ENCODE peak calls at places on chromosomes 11 and 22, in ten cellular contexts. One of them, this sample, is unnamed.

GRCh38 chr11:104534268-104534667 is 364.0 kb downstream of the CASP12 start:
- DNase-seq in AG04450: peak
- DNase-seq in ovary: no peak
- DNase-seq in lower leg skin: no peak
- DNase-seq in WTC11: no peak
- DNase-seq in cardiac fibroblast: peak
- DNase-seq in BJ: no peak
- DNase-seq in RWPE1: peak
- DNase-seq in H9: no peak
- DNase-seq in Calu3: no peak
- DNase-seq in this sample: no peak

GRCh38 chr11:8765294-8765693 is 82.7 kb downstream of the RPL27A start:
- DNase-seq in AG04450: peak
- DNase-seq in ovary: no peak
- DNase-seq in lower leg skin: no peak
- DNase-seq in WTC11: no peak
- DNase-seq in cardiac fibroblast: peak
- DNase-seq in BJ: no peak
- DNase-seq in RWPE1: no peak
- DNase-seq in H9: no peak
- DNase-seq in Calu3: no peak
- DNase-seq in this sample: no peak

GRCh38 chr11:2204361-2205213 is 33.0 kb upstream of the TH start:
- DNase-seq in AG04450: no peak
- DNase-seq in ovary: peak
- DNase-seq in lower leg skin: no peak
- DNase-seq in WTC11: peak
- DNase-seq in cardiac fibroblast: no peak
- DNase-seq in BJ: no peak
- DNase-seq in RWPE1: no peak
- DNase-seq in H9: no peak
- DNase-seq in Calu3: no peak
- DNase-seq in this sample: no peak

GRCh38 chr22:37509026-37509886 is 10.0 kb downstream of the CARD10 start:
- DNase-seq in AG04450: no peak
- DNase-seq in ovary: no peak
- DNase-seq in lower leg skin: no peak
- DNase-seq in WTC11: no peak
- DNase-seq in cardiac fibroblast: no peak
- DNase-seq in BJ: no peak
- DNase-seq in RWPE1: no peak
- DNase-seq in H9: no peak
- DNase-seq in Calu3: no peak
- DNase-seq in this sample: no peak

GRCh38 chr22:50009251-50009650 is 3.3 kb downstream of the IL17REL start:
- DNase-seq in AG04450: no peak
- DNase-seq in ovary: no peak
- DNase-seq in lower leg skin: no peak
- DNase-seq in WTC11: no peak
- DNase-seq in cardiac fibroblast: no peak
- DNase-seq in BJ: no peak
- DNase-seq in RWPE1: no peak
- DNase-seq in H9: no peak
- DNase-seq in Calu3: no peak
- DNase-seq in this sample: peak

GRCh38 chr11:61295596-61295926 is 445 bp upstream of the VWCE start:
- DNase-seq in AG04450: no peak
- DNase-seq in ovary: no peak
- DNase-seq in lower leg skin: no peak
- DNase-seq in WTC11: no peak
- DNase-seq in cardiac fibroblast: no peak
- DNase-seq in BJ: no peak
- DNase-seq in RWPE1: no peak
- DNase-seq in H9: no peak
- DNase-seq in Calu3: no peak
- DNase-seq in this sample: no peak

GRCh38 chr11:420911-421321 is 6.1 kb upstream of the SIGIRR start:
- DNase-seq in AG04450: no peak
- DNase-seq in ovary: no peak
- DNase-seq in lower leg skin: no peak
- DNase-seq in WTC11: peak
- DNase-seq in cardiac fibroblast: no peak
- DNase-seq in BJ: no peak
- DNase-seq in RWPE1: no peak
- DNase-seq in H9: no peak
- DNase-seq in Calu3: no peak
- DNase-seq in this sample: no peak

GRCh38 chr22:24992946-24993345 is 40.4 kb downstream of the KIAA1671 start:
- DNase-seq in AG04450: no peak
- DNase-seq in ovary: no peak
- DNase-seq in lower leg skin: no peak
- DNase-seq in WTC11: no peak
- DNase-seq in cardiac fibroblast: no peak
- DNase-seq in BJ: no peak
- DNase-seq in RWPE1: no peak
- DNase-seq in H9: no peak
- DNase-seq in Calu3: no peak
- DNase-seq in this sample: no peak

GRCh38 chr11:47979378-47980092 is 824 bp upstream of the PTPRJ start:
- DNase-seq in AG04450: no peak
- DNase-seq in ovary: no peak
- DNase-seq in lower leg skin: no peak
- DNase-seq in WTC11: peak
- DNase-seq in cardiac fibroblast: no peak
- DNase-seq in BJ: no peak
- DNase-seq in RWPE1: no peak
- DNase-seq in H9: peak
- DNase-seq in Calu3: no peak
- DNase-seq in this sample: peak

GRCh38 chr11:96472085-96472484 is 82.3 kb downstream of the JRKL start:
- DNase-seq in AG04450: no peak
- DNase-seq in ovary: no peak
- DNase-seq in lower leg skin: no peak
- DNase-seq in WTC11: no peak
- DNase-seq in cardiac fibroblast: no peak
- DNase-seq in BJ: no peak
- DNase-seq in RWPE1: no peak
- DNase-seq in H9: no peak
- DNase-seq in Calu3: no peak
- DNase-seq in this sample: no peak

GRCh38 chr11:113397212-113397611 is 9.6 kb downstream of the ANKK1 start:
- DNase-seq in AG04450: no peak
- DNase-seq in ovary: no peak
- DNase-seq in lower leg skin: no peak
- DNase-seq in WTC11: no peak
- DNase-seq in cardiac fibroblast: no peak
- DNase-seq in BJ: no peak
- DNase-seq in RWPE1: no peak
- DNase-seq in H9: no peak
- DNase-seq in Calu3: no peak
- DNase-seq in this sample: no peak

GRCh38 chr22:35102663-35103062 is 36.7 kb downstream of the ISX start:
- DNase-seq in AG04450: no peak
- DNase-seq in ovary: no peak
- DNase-seq in lower leg skin: no peak
- DNase-seq in WTC11: peak
- DNase-seq in cardiac fibroblast: peak
- DNase-seq in BJ: no peak
- DNase-seq in RWPE1: peak
- DNase-seq in H9: peak
- DNase-seq in Calu3: peak
- DNase-seq in this sample: peak

GRCh38 chr22:49760280-49760629 is 67.4 kb downstream of the BRD1 start:
- DNase-seq in AG04450: no peak
- DNase-seq in ovary: no peak
- DNase-seq in lower leg skin: no peak
- DNase-seq in WTC11: no peak
- DNase-seq in cardiac fibroblast: no peak
- DNase-seq in BJ: no peak
- DNase-seq in RWPE1: no peak
- DNase-seq in H9: no peak
- DNase-seq in Calu3: no peak
- DNase-seq in this sample: no peak

DNA sequence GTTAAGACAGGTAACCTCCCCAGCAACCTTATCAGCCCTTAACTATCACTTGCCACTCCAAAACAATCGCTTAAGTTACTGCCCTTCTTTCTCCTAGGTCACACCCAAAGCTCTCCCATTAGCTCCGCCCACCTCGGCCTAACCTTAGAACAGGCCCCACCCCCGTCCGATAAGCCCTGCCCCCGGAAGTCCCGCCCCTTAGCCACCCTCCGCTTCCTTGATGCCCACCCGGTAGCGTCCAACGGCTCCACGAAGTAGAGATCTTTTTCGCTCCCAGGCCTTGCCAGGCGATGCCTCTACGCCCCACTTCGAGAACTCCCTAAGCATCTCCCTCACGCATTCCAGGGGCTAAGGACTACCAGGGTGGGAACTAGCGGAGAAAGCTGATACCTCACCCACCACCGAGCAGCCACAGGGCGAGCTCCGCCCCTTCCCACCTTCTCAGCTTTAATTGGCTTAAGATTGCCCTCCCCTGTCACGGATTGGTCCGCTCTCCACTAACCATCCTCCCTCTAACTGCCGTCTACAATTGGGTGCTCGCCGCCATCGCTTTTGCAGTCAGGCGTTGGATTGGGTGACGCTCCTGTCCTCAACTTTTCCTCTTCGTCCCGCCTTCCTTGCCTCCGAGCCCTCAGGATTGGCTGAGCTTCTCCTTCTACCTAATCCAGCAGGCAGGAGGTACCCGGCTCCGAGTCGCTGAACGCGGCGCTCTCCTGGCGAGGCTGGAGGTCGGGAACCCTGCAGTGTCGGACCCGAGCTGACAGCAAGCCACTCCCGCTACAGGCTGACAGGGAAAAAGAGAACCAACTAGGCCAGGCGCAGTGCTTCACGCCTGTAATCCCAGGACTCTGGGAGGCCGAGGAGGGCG is at the start of gene ZBTB3:
- DNase-seq in AG04450: peak
- DNase-seq in ovary: peak
- DNase-seq in lower leg skin: peak
- DNase-seq in WTC11: peak
- DNase-seq in cardiac fibroblast: peak
- DNase-seq in BJ: peak
- DNase-seq in RWPE1: peak
- DNase-seq in H9: peak
- DNase-seq in Calu3: peak
- DNase-seq in this sample: peak
- TF ChIP-seq CTCF in AG04450: no peak
- TF ChIP-seq CTCF in ovary: peak
- TF ChIP-seq CTCF in lower leg skin: no peak
- TF ChIP-seq CTCF in WTC11: no peak
- TF ChIP-seq CTCF in cardiac fibroblast: no peak
- TF ChIP-seq CTCF in BJ: no peak
- TF ChIP-seq CTCF in RWPE1: no peak
- TF ChIP-seq CTCF in H9: no peak
- TF ChIP-seq CTCF in Calu3: no peak
- TF ChIP-seq CTCF in this sample: no peak

GRCh38 chr11:33463059-33463458 is 205.9 kb downstream of the HIPK3 start:
- DNase-seq in AG04450: no peak
- DNase-seq in ovary: no peak
- DNase-seq in lower leg skin: no peak
- DNase-seq in WTC11: no peak
- DNase-seq in cardiac fibroblast: peak
- DNase-seq in BJ: no peak
- DNase-seq in RWPE1: no peak
- DNase-seq in H9: no peak
- DNase-seq in Calu3: no peak
- DNase-seq in this sample: no peak
- TF ChIP-seq CTCF in AG04450: no peak
- TF ChIP-seq CTCF in ovary: no peak
- TF ChIP-seq CTCF in lower leg skin: no peak
- TF ChIP-seq CTCF in WTC11: no peak
- TF ChIP-seq CTCF in cardiac fibroblast: no peak
- TF ChIP-seq CTCF in BJ: no peak
- TF ChIP-seq CTCF in RWPE1: no peak
- TF ChIP-seq CTCF in H9: no peak
- TF ChIP-seq CTCF in Calu3: no peak
- TF ChIP-seq CTCF in this sample: no peak

DNA sequence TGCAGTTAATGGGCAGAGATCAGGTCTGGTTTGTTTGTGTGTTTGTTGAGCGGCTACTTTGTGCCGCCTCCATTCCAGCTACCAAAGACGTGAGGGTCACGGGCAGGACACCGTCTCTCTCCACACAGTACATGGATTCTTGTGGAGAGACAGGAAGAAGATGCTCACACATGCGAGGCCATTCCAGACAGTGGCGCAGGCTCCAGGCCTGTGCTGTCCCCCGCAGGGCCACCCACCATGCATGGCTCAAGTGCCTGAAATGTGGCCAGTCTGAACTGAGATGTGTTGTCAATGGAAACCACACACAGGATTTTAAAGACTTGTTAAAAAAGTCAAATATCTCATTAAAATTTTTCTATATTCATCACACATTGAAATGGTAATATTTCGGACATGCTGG is 848.3 kb downstream of the TBC1D22A start:
- DNase-seq in AG04450: no peak
- DNase-seq in ovary: no peak
- DNase-seq in lower leg skin: no peak
- DNase-seq in WTC11: no peak
- DNase-seq in cardiac fibroblast: no peak
- DNase-seq in BJ: no peak
- DNase-seq in RWPE1: no peak
- DNase-seq in H9: no peak
- DNase-seq in Calu3: no peak
- DNase-seq in this sample: no peak
- TF ChIP-seq CTCF in AG04450: no peak
- TF ChIP-seq CTCF in ovary: no peak
- TF ChIP-seq CTCF in lower leg skin: no peak
- TF ChIP-seq CTCF in WTC11: no peak
- TF ChIP-seq CTCF in cardiac fibroblast: no peak
- TF ChIP-seq CTCF in BJ: no peak
- TF ChIP-seq CTCF in RWPE1: no peak
- TF ChIP-seq CTCF in H9: no peak
- TF ChIP-seq CTCF in Calu3: no peak
- TF ChIP-seq CTCF in this sample: no peak

DNA sequence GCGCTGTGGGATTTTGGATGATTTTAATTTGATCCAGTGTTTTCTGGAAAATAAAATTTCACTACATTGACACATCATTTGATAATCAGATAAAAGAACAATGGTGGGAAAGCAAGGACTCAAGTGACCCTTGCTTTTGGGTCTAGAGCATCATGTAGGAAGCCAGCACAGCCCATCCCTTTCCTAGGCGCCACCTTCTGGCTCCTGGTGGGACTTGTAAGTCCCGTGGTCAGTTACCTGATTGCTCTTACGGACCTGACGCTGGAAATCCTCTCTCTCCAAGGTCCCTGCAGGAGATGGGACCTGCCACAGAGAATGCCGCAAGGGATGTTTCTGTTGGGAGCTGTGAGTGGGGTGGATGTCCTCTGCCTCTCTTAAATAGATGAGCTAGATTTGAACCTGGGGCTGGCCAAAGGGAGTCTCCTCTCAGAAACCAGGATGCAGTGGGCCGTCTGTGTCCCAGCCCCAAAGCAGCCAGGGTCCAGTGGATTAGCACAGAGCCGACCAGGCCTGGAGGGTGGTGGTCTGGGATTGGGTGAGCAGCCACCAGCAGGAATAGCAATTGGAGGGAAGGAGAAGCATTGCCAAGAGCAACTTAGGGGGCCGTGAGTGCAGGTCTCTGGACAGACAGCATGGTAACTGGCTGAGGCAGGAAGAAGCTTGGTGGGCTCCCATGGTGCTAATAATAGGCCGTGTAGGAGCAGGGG is 21.7 kb downstream of the TIMP3 start:
- DNase-seq in AG04450: no peak
- DNase-seq in ovary: no peak
- DNase-seq in lower leg skin: no peak
- DNase-seq in WTC11: peak
- DNase-seq in cardiac fibroblast: peak
- DNase-seq in BJ: no peak
- DNase-seq in RWPE1: no peak
- DNase-seq in H9: peak
- DNase-seq in Calu3: peak
- DNase-seq in this sample: peak
- TF ChIP-seq CTCF in AG04450: peak
- TF ChIP-seq CTCF in ovary: no peak
- TF ChIP-seq CTCF in lower leg skin: no peak
- TF ChIP-seq CTCF in WTC11: peak
- TF ChIP-seq CTCF in cardiac fibroblast: peak
- TF ChIP-seq CTCF in BJ: peak
- TF ChIP-seq CTCF in RWPE1: no peak
- TF ChIP-seq CTCF in H9: peak
- TF ChIP-seq CTCF in Calu3: peak
- TF ChIP-seq CTCF in this sample: peak

This sample was measured in nephron progenitor cell.